ENCODE peak calls at places on chromosomes 7 and 10, in five cellular contexts. M is activated T-helper 1 cell treated with anti-CD3 and anti-CD28 coated beads, Interleukin-12 subunit alpha, Interleukin-12 subunit beta, Interleukin-2, Interleukin-4 antibody, amounts not matched to agents 30 ng/mL and 10 ng/mL and 1 ng/mL, durations not matched to agents 14 hours and 24 hours and 36 hours; X is HS-5; K is GM12865; Q is HT-29. O is an unnamed sample.

GRCh38 chr10:56823849-56824248 is 462.8 kb upstream of the ZWINT start:
- DNase-seq in M (no peak), Q (peak; percentile 22), X (peak; percentile 5), K (peak; percentile 41), O (peak; percentile 0)

GRCh38 chr10:101272229-101272868 is 43.1 kb upstream of the LBX1 start:
- DNase-seq in Q (peak; percentile 77), X (peak; percentile 36), M (peak; percentile 40), K (peak; percentile 63), O (peak; percentile 75)

GRCh38 chr7:35734001-35734483 is 39.1 kb upstream of the HERPUD2 start:
- DNase-seq in K (no peak), Q (no peak), M (no peak), X (no peak), O (no peak)

GRCh38 chr10:11058965-11059364 is 41.3 kb downstream of the CELF2 start:
- DNase-seq in K (no peak), M (no peak), X (no peak), Q (no peak), O (no peak)

GRCh38 chr7:155429651-155430050 is 28.3 kb upstream of the EN2 start:
- DNase-seq in M (no peak), X (no peak), K (no peak), Q (no peak), O (no peak)

GRCh38 chr10:116271593-116272496 is 1.2 kb downstream of the GFRA1 start:
- DNase-seq in M (no peak), Q (no peak), X (no peak), K (no peak), O (no peak)

GRCh38 chr10:43076311-43076875 is 476 bp upstream of the RET start:
- DNase-seq in X (no peak), K (no peak), M (no peak), Q (no peak), O (no peak)

GRCh38 chr7:8190121-8190895 is 71.7 kb downstream of the ICA1 start:
- DNase-seq in X (peak; percentile 26), Q (peak; percentile 82), K (peak; percentile 87), M (peak; percentile 41), O (peak; percentile 14)

GRCh38 chr10:77105756-77106155 is 531.9 kb downstream of the KCNMA1 start:
- DNase-seq in X (no peak), Q (no peak), M (no peak), K (no peak), O (no peak)

GRCh38 chr10:24929056-24929544 is 23.3 kb downstream of the PRTFDC1 start:
- DNase-seq in K (no peak), M (no peak), Q (no peak), X (no peak), O (no peak)

GRCh38 chr10:575312-576129 is 113.9 kb downstream of the DIP2C start:
- DNase-seq in K (no peak), Q (no peak), X (no peak), M (no peak), O (no peak)

GRCh38 chr10:110529596-110530011 is 31.9 kb downstream of the DUSP5 start:
- DNase-seq in K (peak; percentile 65), X (no peak), Q (no peak), M (no peak), O (no peak)

GRCh38 chr10:128606041-128606440 is 479.8 kb upstream of the MKI67 start:
- DNase-seq in M (no peak), X (no peak), Q (no peak), K (no peak), O (no peak)

GRCh38 chr10:120507175-120507574 is 50.1 kb downstream of the PLPP4 start:
- DNase-seq in X (no peak), M (no peak), Q (no peak), K (no peak), O (no peak)

GRCh38 chr7:19772858-19773337 is 519 bp downstream of the TMEM196 start:
- DNase-seq in K (no peak), M (no peak), X (no peak), Q (no peak), O (no peak)

GRCh38 chr7:85829176-85829575 is 642.3 kb upstream of the SEMA3D start:
- DNase-seq in X (no peak), Q (no peak), K (no peak), M (no peak), O (no peak)

GRCh38 chr7:19377611-19378339 is 232.6 kb upstream of the FERD3L start:
- DNase-seq in M (no peak), K (no peak), X (no peak), Q (no peak), O (no peak)

GRCh38 chr7:81064446-81064845 is 145.6 kb upstream of the SEMA3C start:
- DNase-seq in M (no peak), X (no peak), Q (peak; percentile 29), K (no peak), O (no peak)

GRCh38 chr10:3595736-3596135 is 189.3 kb downstream of the KLF6 start:
- DNase-seq in M (no peak), K (no peak), X (no peak), Q (no peak), O (no peak)

GRCh38 chr10:93947055-93947454 is 46.7 kb upstream of the PLCE1 start:
- DNase-seq in K (no peak), Q (no peak), M (no peak), X (peak; percentile 75), O (no peak)

GRCh38 chr7:13097508-13097907 is 410.1 kb downstream of the ARL4A start:
- DNase-seq in K (no peak), X (no peak), M (no peak), Q (no peak), O (no peak)

GRCh38 chr7:121623130-121623872 is 227.2 kb upstream of the FAM3C start:
- DNase-seq in K (no peak), M (no peak), X (no peak), Q (no peak), O (no peak)

GRCh38 chr7:82723411-82723810 is 279.8 kb upstream of the CACNA2D1 start:
- DNase-seq in Q (no peak), M (no peak), X (no peak), K (no peak), O (no peak)

GRCh38 chr10:57142925-57143576 is 782.0 kb upstream of the ZWINT start:
- DNase-seq in Q (no peak), K (no peak), M (no peak), X (no peak), O (no peak)

GRCh38 chr7:38006559-38006958 is 86.1 kb downstream of the EPDR1 start:
- DNase-seq in X (no peak), M (no peak), K (no peak), Q (no peak), O (no peak)

O was measured in GM19239.